ENCODE peak calls at places on chromosome 2, in six cellular contexts. Q, R, T, A, F and O are unnamed samples.

GRCh38 chr2:128639693-128640092 is 321.0 kb upstream of the HS6ST1 start:
- DNase-seq in Q (no peak), R (no peak), T (no peak), A (no peak), F (no peak), O (peak)

GRCh38 chr2:232502513-232502900 is 14.9 kb upstream of the ECEL1 start:
- DNase-seq in Q (no peak), R (no peak), T (peak), A (no peak), F (no peak), O (no peak)

GRCh38 chr2:7613831-7614230 is 696.6 kb downstream of the RNF144A start:
- DNase-seq in Q (no peak), R (no peak), T (no peak), A (no peak), F (no peak), O (no peak)

GRCh38 chr2:216283038-216283900 is 89.0 kb downstream of the MARCHF4 start:
- DNase-seq in Q (no peak), R (no peak), T (no peak), A (peak), F (peak), O (peak)

GRCh38 chr2:148899638-148900318 is 24.8 kb downstream of the KIF5C start:
- DNase-seq in Q (no peak), R (no peak), T (no peak), A (no peak), F (no peak), O (no peak)

GRCh38 chr2:127049927-127050802 is 56.8 kb downstream of the BIN1 start:
- DNase-seq in Q (peak), R (peak), T (peak), A (peak), F (no peak), O (peak)

GRCh38 chr2:332592-332991 is 44.7 kb upstream of the ALKAL2 start:
- DNase-seq in Q (no peak), R (no peak), T (no peak), A (no peak), F (no peak), O (no peak)

GRCh38 chr2:20988906-20989305 is 55.0 kb downstream of the APOB start:
- DNase-seq in Q (no peak), R (no peak), T (no peak), A (no peak), F (no peak), O (no peak)

GRCh38 chr2:180742809-180743208 is 237.6 kb upstream of the UBE2E3 start:
- DNase-seq in Q (peak), R (no peak), T (peak), A (no peak), F (no peak), O (no peak)

GRCh38 chr2:161422812-161423211 is 6.7 kb downstream of the TBR1 start:
- DNase-seq in Q (no peak), R (peak), T (no peak), A (no peak), F (no peak), O (no peak)

GRCh38 chr2:160054984-160055725 is 7.3 kb downstream of the PLA2R1 start:
- DNase-seq in Q (no peak), R (no peak), T (no peak), A (peak), F (no peak), O (peak)

GRCh38 chr2:153891061-153891460 is 19.3 kb downstream of the GALNT13 start:
- DNase-seq in Q (no peak), R (no peak), T (no peak), A (no peak), F (no peak), O (no peak)

GRCh38 chr2:150596071-150596470 is 108.6 kb upstream of the RND3 start:
- DNase-seq in Q (peak), R (no peak), T (peak), A (no peak), F (no peak), O (no peak)

GRCh38 chr2:9735335-9735734 is 104.5 kb upstream of the YWHAQ start:
- DNase-seq in Q (no peak), R (no peak), T (no peak), A (no peak), F (no peak), O (no peak)

GRCh38 chr2:29844713-29845320 is 76.6 kb downstream of the ALK start:
- DNase-seq in Q (no peak), R (no peak), T (no peak), A (no peak), F (no peak), O (no peak)

GRCh38 chr2:213500881-213501280 is 216.6 kb downstream of the SPAG16 start:
- DNase-seq in Q (no peak), R (no peak), T (no peak), A (no peak), F (no peak), O (no peak)

GRCh38 chr2:64179582-64180321 is 35.5 kb upstream of the PELI1 start:
- DNase-seq in Q (peak), R (no peak), T (no peak), A (no peak), F (no peak), O (no peak)

GRCh38 chr2:189232759-189233406 is 53.3 kb upstream of the COL5A2 start:
- DNase-seq in Q (no peak), R (no peak), T (no peak), A (no peak), F (no peak), O (no peak)

GRCh38 chr2:69186614-69187013 is 173.6 kb downstream of the ANTXR1 start:
- DNase-seq in Q (no peak), R (no peak), T (no peak), A (no peak), F (no peak), O (no peak)

GRCh38 chr2:102005989-102006885 is 14.5 kb downstream of the IL1R2 start:
- DNase-seq in Q (peak), R (peak), T (peak), A (peak), F (peak), O (peak)

GRCh38 chr2:165305391-165306096 is 66.3 kb downstream of the SCN2A start:
- DNase-seq in Q (peak), R (no peak), T (no peak), A (no peak), F (peak), O (no peak)

GRCh38 chr2:120424274-120424796 is 78.4 kb downstream of the INHBB start:
- DNase-seq in Q (no peak), R (no peak), T (no peak), A (no peak), F (no peak), O (no peak)

GRCh38 chr2:240412211-240412830 is 23.1 kb upstream of the GPC1 start:
- DNase-seq in Q (no peak), R (no peak), T (no peak), A (no peak), F (no peak), O (peak)

GRCh38 chr2:144230452-144231085 is 289.4 kb downstream of the ZEB2 start:
- DNase-seq in Q (peak), R (no peak), T (peak), A (no peak), F (no peak), O (no peak)

GRCh38 chr2:47518497-47519146 is 115.7 kb downstream of the MSH2 start:
- DNase-seq in Q (no peak), R (no peak), T (no peak), A (no peak), F (no peak), O (no peak)

GRCh38 chr2:101349893-101350662 is 37.2 kb downstream of the CREG2 start:
- DNase-seq in Q (peak), R (no peak), T (peak), A (no peak), F (no peak), O (no peak)

GRCh38 chr2:79040967-79041582 is 15.6 kb downstream of the REG3G start:
- DNase-seq in Q (peak), R (peak), T (no peak), A (no peak), F (no peak), O (no peak)

GRCh38 chr2:100954044-100954420 is 48.1 kb upstream of the RPL31 start:
- DNase-seq in Q (no peak), R (no peak), T (no peak), A (no peak), F (no peak), O (peak)

GRCh38 chr2:136990316-136990715 is 225.0 kb downstream of the THSD7B start:
- DNase-seq in Q (no peak), R (no peak), T (no peak), A (no peak), F (no peak), O (no peak)

GRCh38 chr2:10326151-10326616 is 23.5 kb downstream of the HPCAL1 start:
- DNase-seq in Q (no peak), R (no peak), T (no peak), A (no peak), F (no peak), O (no peak)

GRCh38 chr2:112055110-112055832 is at the start of gene TMEM87B:
- DNase-seq in Q (peak), R (peak), T (peak), A (peak), F (peak), O (peak)

GRCh38 chr2:11808016-11808400 is 61.6 kb downstream of the LPIN1 start:
- DNase-seq in Q (no peak), R (no peak), T (no peak), A (no peak), F (no peak), O (no peak)

GRCh38 chr2:219523031-219523671 is 8.9 kb downstream of the ASIC4 start:
- DNase-seq in Q (no peak), R (no peak), T (no peak), A (no peak), F (no peak), O (peak)

GRCh38 chr2:46146866-46147502 is 150.2 kb upstream of the EPAS1 start:
- DNase-seq in Q (no peak), R (no peak), T (no peak), A (no peak), F (peak), O (no peak)

GRCh38 chr2:182463760-182464159 is 36.9 kb upstream of the PDE1A start:
- DNase-seq in Q (no peak), R (no peak), T (no peak), A (no peak), F (no peak), O (no peak)

GRCh38 chr2:150479075-150479915 is 8.2 kb downstream of the RND3 start:
- DNase-seq in Q (peak), R (no peak), T (peak), A (no peak), F (peak), O (no peak)

GRCh38 chr2:43127941-43128561 is 98.4 kb downstream of the ZFP36L2 start:
- DNase-seq in Q (no peak), R (no peak), T (no peak), A (no peak), F (no peak), O (no peak)

GRCh38 chr2:140247451-140248205 is 1467.4 kb upstream of the NXPH2 start:
- DNase-seq in Q (peak), R (no peak), T (no peak), A (no peak), F (no peak), O (no peak)

GRCh38 chr2:208142255-208142924 is 3.6 kb downstream of the CRYGB start:
- DNase-seq in Q (no peak), R (no peak), T (peak), A (no peak), F (no peak), O (no peak)
- H2AK5ac ChIP-seq in Q (no peak), R (no peak), T (no peak), A (peak), F (peak), O (no peak)

GRCh38 chr2:204468689-204469429 is 76.4 kb upstream of the PARD3B start:
- DNase-seq in Q (peak), R (no peak), T (peak), A (no peak), F (no peak), O (no peak)
- H3K9ac ChIP-seq in Q (peak), R (no peak), T (no peak), A (no peak), F (no peak), O (no peak)

GRCh38 chr2:191335875-191336464 is 90.8 kb downstream of the MYO1B start:
- DNase-seq in Q (no peak), R (no peak), T (no peak), A (no peak), F (no peak), O (no peak)
- H4K8ac ChIP-seq in Q (no peak), R (no peak), T (peak), A (no peak), F (no peak), O (no peak)

GRCh38 chr2:109255594-109255993 is 126.6 kb downstream of the SH3RF3 start:
- DNase-seq in Q (no peak), R (no peak), T (no peak), A (no peak), F (no peak), O (no peak)

GRCh38 chr2:109254174-109254904 is 125.3 kb downstream of the SH3RF3 start:
- DNase-seq in Q (no peak), R (no peak), T (no peak), A (no peak), F (no peak), O (no peak)

GRCh38 chr2:109256921-109257320 is 127.9 kb downstream of the SH3RF3 start:
- DNase-seq in Q (peak), R (no peak), T (peak), A (no peak), F (no peak), O (peak)

GRCh38 chr2:109257653-109258052 is 128.6 kb downstream of the SH3RF3 start:
- DNase-seq in Q (peak), R (no peak), T (peak), A (no peak), F (no peak), O (peak)

DNA sequence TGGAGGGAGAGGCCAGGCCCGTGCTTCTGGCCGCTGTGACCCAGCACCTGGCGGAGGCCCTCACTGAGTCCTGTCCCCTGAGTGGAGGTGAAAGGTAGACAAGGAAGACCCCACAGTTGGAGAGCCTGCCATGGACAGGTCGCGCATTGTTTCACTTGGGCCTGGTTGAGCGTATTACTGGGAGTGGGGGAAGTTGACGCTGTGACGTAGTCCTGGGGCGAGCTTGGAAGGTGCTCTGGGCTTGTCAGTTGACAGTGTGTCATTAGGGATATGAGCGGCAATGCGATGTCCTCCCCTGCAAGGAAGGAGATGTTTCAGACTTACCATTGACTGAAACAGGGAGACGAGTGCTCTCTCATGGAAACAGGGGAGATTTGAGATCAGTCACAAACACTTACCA is 127.1 kb downstream of the SH3RF3 start:
- DNase-seq in Q (no peak), R (no peak), T (no peak), A (no peak), F (no peak), O (peak)
- H2AK5ac ChIP-seq in Q (no peak), R (no peak), T (peak), A (no peak), F (no peak), O (no peak)

DNA sequence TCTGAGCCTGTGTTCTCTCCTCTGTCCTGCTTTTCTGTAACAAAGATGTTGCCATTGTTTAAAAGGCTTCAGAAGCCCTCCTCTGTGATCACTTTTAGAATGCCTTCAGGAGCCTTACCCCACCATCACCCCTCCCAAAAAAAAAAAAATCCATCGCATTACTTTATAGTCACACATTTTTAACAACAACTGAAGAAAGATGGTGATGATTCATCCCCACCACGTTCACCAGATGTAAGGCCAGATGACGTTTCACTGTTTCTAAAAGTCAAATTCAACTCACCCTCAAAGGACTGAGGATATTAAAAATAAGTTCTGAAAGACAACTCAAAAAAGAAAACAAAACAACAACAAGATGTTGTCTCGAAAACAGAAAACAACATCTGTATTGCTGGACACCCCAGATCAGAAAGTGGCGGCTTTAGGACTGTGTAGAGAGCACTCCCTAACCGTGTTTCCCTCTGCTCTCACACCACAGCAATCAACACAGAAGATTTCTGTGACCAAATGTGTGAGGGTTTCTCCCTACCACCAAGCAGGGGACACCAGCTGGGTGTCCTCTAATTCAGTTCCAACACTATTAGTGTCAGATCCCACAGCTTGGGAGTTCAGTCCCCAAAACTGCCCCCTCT is 61.9 kb upstream of the CREB1 start:
- DNase-seq in Q (peak), R (no peak), T (peak), A (no peak), F (no peak), O (no peak)
- H3K9ac ChIP-seq in Q (peak), R (no peak), T (peak), A (no peak), F (no peak), O (no peak)

DNA sequence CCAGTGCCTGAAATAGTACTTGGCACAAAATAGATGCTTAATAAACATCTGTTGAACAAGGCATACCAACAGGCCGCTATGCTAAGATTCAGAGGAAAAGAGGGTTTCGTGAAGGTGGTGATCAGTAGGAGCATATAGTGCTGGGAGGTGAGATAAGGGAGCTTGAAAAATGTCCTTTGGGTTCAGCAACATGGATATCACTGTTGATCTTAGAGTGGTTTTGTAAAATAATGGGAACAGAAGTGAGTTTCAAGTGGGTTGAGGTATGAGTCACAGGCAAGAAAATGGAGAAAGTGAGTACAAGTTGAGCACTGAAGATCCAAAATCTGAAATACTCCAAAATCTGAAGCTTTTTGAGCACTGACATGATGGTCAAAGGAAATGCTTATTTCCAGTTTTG is 4.4 kb downstream of the CENPO start:
- DNase-seq in Q (no peak), R (no peak), T (no peak), A (no peak), F (no peak), O (no peak)
- H4K8ac ChIP-seq in Q (no peak), R (no peak), T (no peak), A (no peak), F (no peak), O (no peak)